ENCODE peak calls at places on chromosomes 16 and 17, in eight cellular contexts. Q, F, E, A, M, Z, G and D are unnamed samples.

GRCh38 chr16:89170346-89171215 is 967 bp upstream of the CDH15 start:
- DNase-seq in E (peak; percentile 77), M (no peak), G (no peak), Q (no peak), Z (peak; percentile 20), A (no peak), F (no peak), D (no peak)

GRCh38 chr16:49519008-49519656 is 145.5 kb downstream of the C16orf78 start:
- DNase-seq in E (no peak), M (no peak), F (no peak), G (no peak), Z (no peak), Q (no peak), A (no peak), D (no peak)

GRCh38 chr17:78126895-78127239 is 1.7 kb downstream of the TMC6 start:
- DNase-seq in A (no peak), E (no peak), M (no peak), F (no peak), G (no peak), Z (no peak), Q (no peak), D (no peak)

GRCh38 chr16:1285669-1286491 is 23.6 kb upstream of the UBE2I start:
- DNase-seq in Q (no peak), G (no peak), F (no peak), A (no peak), M (no peak), Z (no peak), E (no peak), D (no peak)

GRCh38 chr16:6803171-6803570 is 529.5 kb upstream of the RBFOX1 start:
- DNase-seq in F (no peak), M (no peak), E (no peak), Q (no peak), G (no peak), Z (no peak), A (no peak), D (no peak)

GRCh38 chr16:57736419-57737281 is 1.1 kb downstream of the KATNB1 start:
- DNase-seq in G (peak; percentile 82), E (peak; percentile 68), M (no peak), F (peak; percentile 79), A (no peak), Z (peak; percentile 44), Q (peak; percentile 43), D (peak; percentile 36)

GRCh38 chr16:17177968-17178880 is 292.5 kb downstream of the XYLT1 start:
- DNase-seq in Q (no peak), G (no peak), A (no peak), M (no peak), E (no peak), Z (no peak), F (no peak), D (no peak)

GRCh38 chr17:81510798-81511549 is 1.6 kb downstream of the ACTG1 start:
- DNase-seq in Z (no peak), Q (no peak), E (peak; percentile 64), F (no peak), G (peak; percentile 42), M (no peak), A (no peak), D (no peak)

GRCh38 chr17:27807567-27808470 is 7.5 kb upstream of the NOS2 start:
- DNase-seq in E (no peak), M (no peak), G (no peak), Z (no peak), A (no peak), Q (no peak), F (no peak), D (no peak)

GRCh38 chr16:28623172-28623711 is 13.4 kb upstream of the SULT1A1 start:
- DNase-seq in F (no peak), Z (peak; percentile 76), G (no peak), A (no peak), E (peak; percentile 78), M (no peak), Q (no peak), D (no peak)